ENCODE peak calls at places on chromosome 9, in five cellular contexts. One of them, this sample, is unnamed. For H3K4me1, the result is how much of the 10 kb centered on the place peaks cover.

GRCh38 chr9:98457696-98458370 is 202.4 kb upstream of the TBC1D2 start:
- DNase-seq in IMR-90: peak
- DNase-seq in esophagus squamous epithelium: no peak
- DNase-seq in adrenal gland: no peak
- DNase-seq in Karpas-422: no peak
- DNase-seq in this sample: no peak

GRCh38 chr9:114313186-114313585 is 9.7 kb upstream of the ORM1 start:
- DNase-seq in IMR-90: no peak
- DNase-seq in esophagus squamous epithelium: no peak
- DNase-seq in adrenal gland: no peak
- DNase-seq in Karpas-422: no peak
- DNase-seq in this sample: no peak

GRCh38 chr9:89738137-89738932 is 133.5 kb downstream of the GADD45G start:
- DNase-seq in IMR-90: no peak
- DNase-seq in esophagus squamous epithelium: no peak
- DNase-seq in adrenal gland: no peak
- DNase-seq in Karpas-422: no peak
- DNase-seq in this sample: no peak

GRCh38 chr9:99249619-99250018 is 27.5 kb downstream of the SEC61B start:
- DNase-seq in IMR-90: no peak
- DNase-seq in esophagus squamous epithelium: no peak
- DNase-seq in adrenal gland: no peak
- DNase-seq in Karpas-422: no peak
- DNase-seq in this sample: no peak

GRCh38 chr9:110248361-110248760 is 7.9 kb downstream of the TXN start:
- DNase-seq in IMR-90: no peak
- DNase-seq in esophagus squamous epithelium: no peak
- DNase-seq in adrenal gland: no peak
- DNase-seq in Karpas-422: no peak
- DNase-seq in this sample: no peak

GRCh38 chr9:127311239-127311741 is 46.7 kb downstream of the GARNL3 start:
- DNase-seq in IMR-90: peak
- DNase-seq in esophagus squamous epithelium: no peak
- DNase-seq in adrenal gland: peak
- DNase-seq in Karpas-422: peak
- DNase-seq in this sample: no peak

GRCh38 chr9:130780415-130780814 is 54.6 kb upstream of the ABL1 start:
- DNase-seq in IMR-90: no peak
- DNase-seq in esophagus squamous epithelium: no peak
- DNase-seq in adrenal gland: no peak
- DNase-seq in Karpas-422: no peak
- DNase-seq in this sample: no peak

GRCh38 chr9:89756891-89757537 is 152.2 kb downstream of the GADD45G start:
- DNase-seq in IMR-90: no peak
- DNase-seq in esophagus squamous epithelium: no peak
- DNase-seq in adrenal gland: peak
- DNase-seq in Karpas-422: no peak
- DNase-seq in this sample: peak

GRCh38 chr9:23492126-23493002 is 333.7 kb downstream of the ELAVL2 start:
- DNase-seq in IMR-90: peak
- DNase-seq in esophagus squamous epithelium: no peak
- DNase-seq in adrenal gland: no peak
- DNase-seq in Karpas-422: peak
- DNase-seq in this sample: no peak

GRCh38 chr9:125268394-125269013 is 6.9 kb downstream of the GAPVD1 start:
- DNase-seq in IMR-90: no peak
- DNase-seq in esophagus squamous epithelium: no peak
- DNase-seq in adrenal gland: no peak
- DNase-seq in Karpas-422: no peak
- DNase-seq in this sample: no peak

GRCh38 chr9:114121445-114122151 is 22.5 kb upstream of the KIF12 start:
- DNase-seq in IMR-90: no peak
- DNase-seq in esophagus squamous epithelium: no peak
- DNase-seq in adrenal gland: no peak
- DNase-seq in Karpas-422: no peak
- DNase-seq in this sample: no peak

GRCh38 chr9:20066120-20066519 is 277.3 kb upstream of the SLC24A2 start:
- DNase-seq in IMR-90: no peak
- DNase-seq in esophagus squamous epithelium: no peak
- DNase-seq in adrenal gland: no peak
- DNase-seq in Karpas-422: no peak
- DNase-seq in this sample: no peak

GRCh38 chr9:68844196-68844595 is 139.2 kb downstream of the PIP5K1B start:
- DNase-seq in IMR-90: no peak
- DNase-seq in esophagus squamous epithelium: no peak
- DNase-seq in adrenal gland: no peak
- DNase-seq in Karpas-422: no peak
- DNase-seq in this sample: no peak

GRCh38 chr9:101893661-101894646 is 155.5 kb upstream of the GRIN3A start:
- DNase-seq in IMR-90: no peak
- DNase-seq in esophagus squamous epithelium: no peak
- DNase-seq in adrenal gland: no peak
- DNase-seq in Karpas-422: no peak
- DNase-seq in this sample: no peak

GRCh38 chr9:2231831-2232230 is 216.7 kb downstream of the SMARCA2 start:
- DNase-seq in IMR-90: peak
- DNase-seq in esophagus squamous epithelium: no peak
- DNase-seq in adrenal gland: peak
- DNase-seq in Karpas-422: peak
- DNase-seq in this sample: no peak

GRCh38 chr9:85081963-85082362 is 412.4 kb downstream of the NTRK2 start:
- DNase-seq in IMR-90: no peak
- DNase-seq in esophagus squamous epithelium: no peak
- DNase-seq in adrenal gland: no peak
- DNase-seq in Karpas-422: no peak
- DNase-seq in this sample: no peak

GRCh38 chr9:2181794-2182193 is 166.6 kb downstream of the SMARCA2 start:
- DNase-seq in IMR-90: peak
- DNase-seq in esophagus squamous epithelium: no peak
- DNase-seq in adrenal gland: peak
- DNase-seq in Karpas-422: no peak
- DNase-seq in this sample: no peak

GRCh38 chr9:123416171-123416570 is 60.2 kb downstream of the CRB2 start:
- DNase-seq in IMR-90: no peak
- DNase-seq in esophagus squamous epithelium: no peak
- DNase-seq in adrenal gland: no peak
- DNase-seq in Karpas-422: no peak
- DNase-seq in this sample: no peak

GRCh38 chr9:114308361-114308950 is 14.4 kb upstream of the ORM1 start:
- DNase-seq in IMR-90: no peak
- DNase-seq in esophagus squamous epithelium: no peak
- DNase-seq in adrenal gland: peak
- DNase-seq in Karpas-422: no peak
- DNase-seq in this sample: no peak

GRCh38 chr9:111601237-111602018 is 2.0 kb upstream of the PTGR1 start:
- DNase-seq in IMR-90: peak
- DNase-seq in esophagus squamous epithelium: no peak
- DNase-seq in adrenal gland: peak
- DNase-seq in Karpas-422: no peak
- DNase-seq in this sample: no peak

GRCh38 chr9:81693639-81694378 is 4.5 kb upstream of the TLE1 start:
- DNase-seq in IMR-90: no peak
- DNase-seq in esophagus squamous epithelium: no peak
- DNase-seq in adrenal gland: no peak
- DNase-seq in Karpas-422: no peak
- DNase-seq in this sample: no peak

GRCh38 chr9:15142903-15143534 is 164.0 kb downstream of the TTC39B start:
- DNase-seq in IMR-90: peak
- DNase-seq in esophagus squamous epithelium: no peak
- DNase-seq in adrenal gland: no peak
- DNase-seq in Karpas-422: peak
- DNase-seq in this sample: no peak

GRCh38 chr9:108844856-108845255 is 10.9 kb downstream of the ACTL7B start:
- DNase-seq in IMR-90: no peak
- DNase-seq in esophagus squamous epithelium: no peak
- DNase-seq in adrenal gland: no peak
- DNase-seq in Karpas-422: no peak
- DNase-seq in this sample: no peak

GRCh38 chr9:109212768-109213167 is 45.7 kb upstream of the FRRS1L start:
- DNase-seq in IMR-90: no peak
- DNase-seq in esophagus squamous epithelium: no peak
- DNase-seq in adrenal gland: peak
- DNase-seq in Karpas-422: no peak
- DNase-seq in this sample: no peak

GRCh38 chr9:76913467-76913866 is 7.6 kb upstream of the PRUNE2 start:
- DNase-seq in IMR-90: no peak
- DNase-seq in esophagus squamous epithelium: no peak
- DNase-seq in adrenal gland: no peak
- DNase-seq in Karpas-422: no peak
- DNase-seq in this sample: no peak

GRCh38 chr9:117392992-117393391 is 21.9 kb downstream of the ASTN2 start:
- DNase-seq in IMR-90: no peak
- DNase-seq in esophagus squamous epithelium: no peak
- DNase-seq in adrenal gland: no peak
- DNase-seq in Karpas-422: no peak
- DNase-seq in this sample: no peak

GRCh38 chr9:84711936-84712335 is 42.4 kb downstream of the NTRK2 start:
- DNase-seq in IMR-90: no peak
- DNase-seq in esophagus squamous epithelium: no peak
- DNase-seq in adrenal gland: peak
- DNase-seq in Karpas-422: no peak
- DNase-seq in this sample: peak

GRCh38 chr9:88747768-88748167 is 212.8 kb downstream of the NXNL2 start:
- DNase-seq in IMR-90: peak
- DNase-seq in esophagus squamous epithelium: no peak
- DNase-seq in adrenal gland: peak
- DNase-seq in Karpas-422: no peak
- DNase-seq in this sample: no peak

GRCh38 chr9:115213777-115214428 is 95.9 kb upstream of the TNC start:
- DNase-seq in IMR-90: peak
- DNase-seq in esophagus squamous epithelium: no peak
- DNase-seq in adrenal gland: no peak
- DNase-seq in Karpas-422: no peak
- DNase-seq in this sample: no peak

GRCh38 chr9:110638381-110638954 is 30.1 kb upstream of the MUSK start:
- DNase-seq in IMR-90: peak
- DNase-seq in esophagus squamous epithelium: no peak
- DNase-seq in adrenal gland: no peak
- DNase-seq in Karpas-422: peak
- DNase-seq in this sample: no peak

GRCh38 chr9:2955616-2956015 is 111.7 kb upstream of the PUM3 start:
- DNase-seq in IMR-90: no peak
- DNase-seq in esophagus squamous epithelium: no peak
- DNase-seq in adrenal gland: no peak
- DNase-seq in Karpas-422: no peak
- DNase-seq in this sample: no peak

GRCh38 chr9:14271078-14271673 is 42.8 kb downstream of the NFIB start:
- DNase-seq in IMR-90: peak
- DNase-seq in esophagus squamous epithelium: no peak
- DNase-seq in adrenal gland: peak
- DNase-seq in Karpas-422: no peak
- DNase-seq in this sample: no peak

GRCh38 chr9:7150153-7150890 is 392.5 kb downstream of the KDM4C start:
- DNase-seq in IMR-90: no peak
- DNase-seq in esophagus squamous epithelium: no peak
- DNase-seq in adrenal gland: no peak
- DNase-seq in Karpas-422: no peak
- DNase-seq in this sample: no peak

GRCh38 chr9:134333874-134334581 is 7.8 kb downstream of the RXRA start:
- DNase-seq in IMR-90: no peak
- DNase-seq in esophagus squamous epithelium: no peak
- DNase-seq in adrenal gland: no peak
- DNase-seq in Karpas-422: no peak
- DNase-seq in this sample: no peak
- H3K4me1 ChIP-seq in IMR-90: under half
- H3K4me1 ChIP-seq in esophagus squamous epithelium: half or more
- H3K4me1 ChIP-seq in adrenal gland: half or more
- H3K4me1 ChIP-seq in Karpas-422: under half
- H3K4me1 ChIP-seq in this sample: under half

GRCh38 chr9:121748727-121749546 is 97.5 kb downstream of the DAB2IP start:
- DNase-seq in IMR-90: no peak
- DNase-seq in esophagus squamous epithelium: no peak
- DNase-seq in adrenal gland: peak
- DNase-seq in Karpas-422: no peak
- DNase-seq in this sample: no peak
- H3K4me1 ChIP-seq in IMR-90: under half
- H3K4me1 ChIP-seq in esophagus squamous epithelium: half or more
- H3K4me1 ChIP-seq in adrenal gland: half or more
- H3K4me1 ChIP-seq in Karpas-422: under half
- H3K4me1 ChIP-seq in this sample: under half

GRCh38 chr9:136855461-136856077 is 3.4 kb downstream of the MAMDC4 start:
- DNase-seq in IMR-90: no peak
- DNase-seq in esophagus squamous epithelium: no peak
- DNase-seq in adrenal gland: no peak
- DNase-seq in Karpas-422: no peak
- DNase-seq in this sample: no peak

GRCh38 chr9:136853596-136854112 is 1.5 kb downstream of the MAMDC4 start:
- DNase-seq in IMR-90: no peak
- DNase-seq in esophagus squamous epithelium: no peak
- DNase-seq in adrenal gland: peak
- DNase-seq in Karpas-422: peak
- DNase-seq in this sample: no peak

GRCh38 chr9:136856078-136856474 is 3.9 kb downstream of the MAMDC4 start:
- DNase-seq in IMR-90: no peak
- DNase-seq in esophagus squamous epithelium: no peak
- DNase-seq in adrenal gland: peak
- DNase-seq in Karpas-422: no peak
- DNase-seq in this sample: no peak

GRCh38 chr9:136854113-136854841 is 2.1 kb downstream of the MAMDC4 start:
- DNase-seq in IMR-90: no peak
- DNase-seq in esophagus squamous epithelium: no peak
- DNase-seq in adrenal gland: no peak
- DNase-seq in Karpas-422: no peak
- DNase-seq in this sample: no peak

GRCh38 chr9:136854842-136855460 is 2.8 kb downstream of the MAMDC4 start:
- DNase-seq in IMR-90: no peak
- DNase-seq in esophagus squamous epithelium: no peak
- DNase-seq in adrenal gland: no peak
- DNase-seq in Karpas-422: no peak
- DNase-seq in this sample: no peak
- H3K4me1 ChIP-seq in IMR-90: under half
- H3K4me1 ChIP-seq in esophagus squamous epithelium: under half
- H3K4me1 ChIP-seq in adrenal gland: under half
- H3K4me1 ChIP-seq in Karpas-422: under half
- H3K4me1 ChIP-seq in this sample: under half

DNA sequence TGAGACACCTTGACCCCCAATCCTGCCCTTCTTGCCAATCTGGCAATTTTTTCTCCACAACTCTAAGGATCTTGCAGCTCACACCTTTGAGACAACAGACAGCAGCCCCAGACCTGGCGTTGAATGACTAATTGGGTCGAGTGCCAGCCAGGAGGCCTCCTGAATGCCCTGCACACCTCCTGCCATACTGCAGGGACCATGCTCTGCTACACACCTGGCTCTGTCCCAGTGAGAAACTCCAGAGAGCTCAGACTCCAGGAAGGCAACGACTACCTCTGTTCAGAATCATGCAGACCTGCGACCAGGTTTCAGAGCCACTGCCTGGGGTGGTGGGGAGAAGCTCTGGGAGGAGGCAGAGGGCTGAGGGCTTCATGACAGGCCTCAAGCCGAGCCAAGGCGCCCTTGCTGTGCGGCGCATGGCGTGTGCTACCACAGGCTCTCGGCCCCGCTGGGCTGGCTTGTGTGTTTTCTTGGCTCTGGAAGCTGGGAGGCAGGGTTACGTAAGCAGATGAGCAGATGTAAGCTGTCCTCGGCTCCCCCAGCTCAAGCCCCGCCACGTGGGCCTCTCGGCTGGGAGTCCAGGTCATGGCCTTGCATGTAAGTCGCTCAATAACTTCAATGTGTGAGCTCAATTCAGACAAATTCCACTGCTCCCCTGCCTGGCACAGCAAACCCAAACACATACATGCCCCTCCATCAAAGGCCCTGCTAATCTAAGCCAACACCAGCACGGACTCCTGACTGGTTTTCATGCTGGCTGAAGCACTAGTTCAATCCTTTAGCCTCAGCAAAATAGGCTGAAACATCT is 27.5 kb downstream of the B4GALT1 start:
- DNase-seq in IMR-90: peak
- DNase-seq in esophagus squamous epithelium: no peak
- DNase-seq in adrenal gland: peak
- DNase-seq in Karpas-422: no peak
- DNase-seq in this sample: no peak
- H3K4me1 ChIP-seq in IMR-90: under half
- H3K4me1 ChIP-seq in esophagus squamous epithelium: half or more
- H3K4me1 ChIP-seq in adrenal gland: half or more
- H3K4me1 ChIP-seq in Karpas-422: under half
- H3K4me1 ChIP-seq in this sample: under half

This sample was measured in breast epithelium.